ENCODE peak calls at places on chromosomes 7 and 10, in four cellular contexts. P is glomerular endothelial cell, L is iris pigment epithelial cell, X is NCI-H748 treated with DMSO at 0.1 percent for 48 hours. C is an unnamed sample.

GRCh38 chr10:69061305-69062161 is 26.4 kb upstream of the SRGN start:
- DNase-seq in P (peak; percentile 90), L (peak; percentile 100), X (no peak), C (peak; percentile 85)

GRCh38 chr10:20355915-20356314 is 539.7 kb downstream of the PLXDC2 start:
- DNase-seq in L (no peak), P (no peak), X (no peak), C (no peak)

GRCh38 chr10:49627031-49627430 is 13.2 kb downstream of the CHAT start:
- DNase-seq in X (no peak), P (no peak), L (no peak), C (no peak)

GRCh38 chr7:38881015-38881414 is 28.0 kb downstream of the VPS41 start:
- DNase-seq in X (no peak), P (no peak), L (no peak), C (no peak)

GRCh38 chr7:155066417-155066950 is 3.6 kb upstream of the HTR5A start:
- DNase-seq in L (peak; percentile 74), X (no peak), P (no peak), C (peak; percentile 88)

GRCh38 chr7:46811529-46811928 is 770.4 kb downstream of the TNS3 start:
- DNase-seq in X (no peak), L (peak; percentile 95), P (no peak), C (no peak)

GRCh38 chr10:29689001-29689400 is 54.2 kb upstream of the SVIL start:
- DNase-seq in L (peak; percentile 77), X (no peak), P (peak; percentile 57), C (peak; percentile 94)

GRCh38 chr10:126930506-126931458 is 25.6 kb downstream of the DOCK1 start:
- DNase-seq in X (no peak), L (peak; percentile 45), P (no peak), C (no peak)

GRCh38 chr10:77163670-77164348 is 473.8 kb downstream of the KCNMA1 start:
- DNase-seq in X (no peak), P (peak; percentile 54), L (peak; percentile 100), C (peak; percentile 97)

GRCh38 chr7:113289140-113289740 is 170.9 kb upstream of the SMIM30 start:
- DNase-seq in P (no peak), X (peak; percentile 50), L (peak; percentile 70), C (peak; percentile 81)

GRCh38 chr7:39164887-39165286 is 187.2 kb downstream of the POU6F2 start:
- DNase-seq in P (no peak), L (no peak), X (no peak), C (no peak)

GRCh38 chr10:66350622-66351399 is 575.0 kb upstream of the LRRTM3 start:
- DNase-seq in X (no peak), L (no peak), P (no peak), C (no peak)

GRCh38 chr7:14754631-14755030 is 147.9 kb downstream of the DGKB start:
- DNase-seq in P (no peak), L (peak; percentile 66), X (peak; percentile 80), C (no peak)

C was measured in RKO.